ENCODE peak calls at places on chromosomes 5 and 9, in four cellular contexts. N is neuronal stem cell, I is GM13977, T is fibroblast of the conjunctiva. X is an unnamed sample.

GRCh38 chr5:373710-374602 is 52.4 kb downstream of the AHRR start:
- DNase-seq in T (no peak), N (peak; percentile 24), I (peak; percentile 90), X (peak; percentile 85)

GRCh38 chr9:136691316-136692189 is 4.3 kb upstream of the AGPAT2 start:
- DNase-seq in T (no peak), N (no peak), I (no peak), X (no peak)

GRCh38 chr5:68252678-68253520 is 37.3 kb downstream of the PIK3R1 start:
- DNase-seq in T (peak; percentile 78), N (peak; percentile 48), I (peak; percentile 67), X (peak; percentile 67)

GRCh38 chr9:137268538-137269201 is 8.9 kb upstream of the TOR4A start:
- DNase-seq in N (no peak), I (no peak), T (no peak), X (no peak)

GRCh38 chr5:110651507-110651906 is 75.0 kb downstream of the TMEM232 start:
- DNase-seq in T (peak; percentile 4), N (no peak), I (no peak), X (no peak)

GRCh38 chr9:99433555-99433954 is 211.5 kb downstream of the SEC61B start:
- DNase-seq in I (peak; percentile 69), T (peak; percentile 20), N (no peak), X (peak; percentile 23)

GRCh38 chr9:12464910-12465512 is 228.2 kb upstream of the TYRP1 start:
- DNase-seq in I (peak; percentile 9), N (peak; percentile 54), T (peak; percentile 6), X (peak; percentile 6)

GRCh38 chr5:125446986-125447385 is 700.5 kb upstream of the ZNF608 start:
- DNase-seq in T (peak; percentile 72), N (no peak), I (no peak), X (no peak)

GRCh38 chr5:91361055-91361701 is 21.9 kb downstream of the ARRDC3 start:
- DNase-seq in I (no peak), T (no peak), N (no peak), X (no peak)

GRCh38 chr9:116133163-116133562 is 20.4 kb upstream of the PAPPA start:
- DNase-seq in T (no peak), N (no peak), I (no peak), X (no peak)

GRCh38 chr9:100108572-100108971 is 9.5 kb downstream of the INVS start:
- DNase-seq in T (no peak), I (no peak), N (no peak), X (no peak)

GRCh38 chr5:1788200-1788599 is 11.4 kb downstream of the MRPL36 start:
- DNase-seq in T (no peak), I (no peak), N (no peak), X (no peak)

GRCh38 chr9:135847833-135848232 is 59.5 kb downstream of the CAMSAP1 start:
- DNase-seq in I (no peak), T (no peak), N (no peak), X (no peak)

GRCh38 chr5:52920929-52921328 is 68.2 kb upstream of the ITGA2 start:
- DNase-seq in N (no peak), T (no peak), I (no peak), X (no peak)

GRCh38 chr9:76294301-76294700 is 99.9 kb downstream of the RFK start:
- DNase-seq in N (no peak), T (no peak), I (no peak), X (no peak)

GRCh38 chr5:103374473-103374963 is 116.0 kb downstream of the MACIR start:
- DNase-seq in T (no peak), N (no peak), I (no peak), X (no peak)

GRCh38 chr5:148374693-148375360 is 8.9 kb upstream of the FBXO38 start:
- DNase-seq in T (peak; percentile 49), I (no peak), N (peak; percentile 33), X (peak; percentile 56)

GRCh38 chr5:95738834-95739233 is 7.7 kb downstream of the RHOBTB3 start:
- DNase-seq in N (no peak), I (no peak), T (no peak), X (no peak)

GRCh38 chr5:39073759-39074008 is 515 bp downstream of the RICTOR start:
- DNase-seq in I (no peak), N (peak; percentile 29), T (no peak), X (peak; percentile 49)

GRCh38 chr5:162174358-162174757 is 106.8 kb downstream of the GABRG2 start:
- DNase-seq in I (no peak), N (no peak), T (no peak), X (no peak)

GRCh38 chr5:32116574-32117313 is 57.4 kb downstream of the GOLPH3 start:
- DNase-seq in T (no peak), I (no peak), N (no peak), X (no peak)

GRCh38 chr5:119071573-119071874 is 637 bp downstream of the DMXL1 start:
- DNase-seq in I (no peak), T (no peak), N (no peak), X (no peak)

GRCh38 chr9:89999534-90000370 is 394.9 kb downstream of the GADD45G start:
- DNase-seq in I (peak; percentile 79), N (no peak), T (peak; percentile 26), X (peak; percentile 42)

X was measured in HEK293T.